ENCODE peak calls at places on chromosomes 5 and 9, in seven cellular contexts. One of them, this sample, is unnamed.

GRCh38 chr9:93899609-93900435 is 55.3 kb downstream of the BARX1 start:
- DNase-seq in cardiac fibroblast: no peak
- DNase-seq in HS-27A: no peak
- DNase-seq in RPMI7951: no peak
- DNase-seq in stimulated activated CD8-positive, alpha-beta memory T cell treated with anti-CD3 and anti-CD28 coated beads, Interleukin-15, amount 100 ng/mL, for 24 hours: no peak
- DNase-seq in Panc1: no peak
- DNase-seq in neuronal stem cell: no peak
- DNase-seq in this sample: no peak

GRCh38 chr9:90002299-90003045 is 397.7 kb downstream of the GADD45G start:
- DNase-seq in RPMI7951: no peak
- DNase-seq in neuronal stem cell: no peak
- DNase-seq in stimulated activated CD8-positive, alpha-beta memory T cell treated with anti-CD3 and anti-CD28 coated beads, Interleukin-15, amount 100 ng/mL, for 24 hours: no peak
- DNase-seq in cardiac fibroblast: no peak
- DNase-seq in Panc1: no peak
- DNase-seq in HS-27A: no peak
- DNase-seq in this sample: no peak

GRCh38 chr5:180313677-180314076 is 21.8 kb upstream of the MAPK9 start:
- DNase-seq in neuronal stem cell: no peak
- DNase-seq in Panc1: no peak
- DNase-seq in RPMI7951: no peak
- DNase-seq in HS-27A: no peak
- DNase-seq in cardiac fibroblast: no peak
- DNase-seq in stimulated activated CD8-positive, alpha-beta memory T cell treated with anti-CD3 and anti-CD28 coated beads, Interleukin-15, amount 100 ng/mL, for 24 hours: peak; percentile 29
- DNase-seq in this sample: peak; percentile 66

GRCh38 chr9:14275331-14275730 is 38.6 kb downstream of the NFIB start:
- DNase-seq in stimulated activated CD8-positive, alpha-beta memory T cell treated with anti-CD3 and anti-CD28 coated beads, Interleukin-15, amount 100 ng/mL, for 24 hours: no peak
- DNase-seq in Panc1: no peak
- DNase-seq in neuronal stem cell: no peak
- DNase-seq in HS-27A: no peak
- DNase-seq in cardiac fibroblast: no peak
- DNase-seq in RPMI7951: no peak
- DNase-seq in this sample: no peak

GRCh38 chr5:126449751-126450271 is 26.6 kb downstream of the GRAMD2B start:
- DNase-seq in stimulated activated CD8-positive, alpha-beta memory T cell treated with anti-CD3 and anti-CD28 coated beads, Interleukin-15, amount 100 ng/mL, for 24 hours: no peak
- DNase-seq in HS-27A: no peak
- DNase-seq in neuronal stem cell: no peak
- DNase-seq in cardiac fibroblast: peak; percentile 52
- DNase-seq in Panc1: no peak
- DNase-seq in RPMI7951: peak; percentile 76
- DNase-seq in this sample: no peak

GRCh38 chr9:19026375-19026774 is 6.6 kb downstream of the SAXO1 start:
- DNase-seq in stimulated activated CD8-positive, alpha-beta memory T cell treated with anti-CD3 and anti-CD28 coated beads, Interleukin-15, amount 100 ng/mL, for 24 hours: no peak
- DNase-seq in Panc1: no peak
- DNase-seq in HS-27A: no peak
- DNase-seq in RPMI7951: no peak
- DNase-seq in neuronal stem cell: no peak
- DNase-seq in cardiac fibroblast: no peak
- DNase-seq in this sample: no peak

GRCh38 chr5:140220032-140220697 is 45.2 kb downstream of the CYSTM1 start:
- DNase-seq in Panc1: no peak
- DNase-seq in neuronal stem cell: peak; percentile 39
- DNase-seq in RPMI7951: peak; percentile 69
- DNase-seq in stimulated activated CD8-positive, alpha-beta memory T cell treated with anti-CD3 and anti-CD28 coated beads, Interleukin-15, amount 100 ng/mL, for 24 hours: no peak
- DNase-seq in cardiac fibroblast: no peak
- DNase-seq in HS-27A: no peak
- DNase-seq in this sample: no peak

GRCh38 chr5:165622864-165623536 is 2117.6 kb downstream of the MAT2B start:
- DNase-seq in HS-27A: no peak
- DNase-seq in stimulated activated CD8-positive, alpha-beta memory T cell treated with anti-CD3 and anti-CD28 coated beads, Interleukin-15, amount 100 ng/mL, for 24 hours: no peak
- DNase-seq in neuronal stem cell: no peak
- DNase-seq in cardiac fibroblast: no peak
- DNase-seq in Panc1: no peak
- DNase-seq in RPMI7951: no peak
- DNase-seq in this sample: no peak

This sample was measured in PC-9.